ENCODE peak calls at places on chromosomes 11 and 22, in ten cellular contexts. One of them, this sample, is unnamed.

GRCh38 chr11:45455536-45455935 is 169.4 kb upstream of the SYT13 start:
- DNase-seq in GM12865: no peak
- DNase-seq in OCI-LY7: no peak
- DNase-seq in A673: no peak
- DNase-seq in cardiac fibroblast: peak; percentile 84
- DNase-seq in heart right ventricle: no peak
- DNase-seq in nephron progenitor cell: no peak
- DNase-seq in Peyer's patch: no peak
- DNase-seq in AG09319: no peak
- DNase-seq in IMR-90: no peak
- DNase-seq in this sample: no peak

GRCh38 chr11:65867284-65868071 is 5.1 kb downstream of the EFEMP2 start:
- DNase-seq in GM12865: no peak
- DNase-seq in OCI-LY7: peak; percentile 54
- DNase-seq in A673: no peak
- DNase-seq in cardiac fibroblast: no peak
- DNase-seq in heart right ventricle: no peak
- DNase-seq in nephron progenitor cell: peak; percentile 61
- DNase-seq in Peyer's patch: no peak
- DNase-seq in AG09319: no peak
- DNase-seq in IMR-90: no peak
- DNase-seq in this sample: no peak

GRCh38 chr11:72578991-72579815 is 95.0 kb downstream of the PDE2A start:
- DNase-seq in GM12865: no peak
- DNase-seq in OCI-LY7: no peak
- DNase-seq in A673: no peak
- DNase-seq in cardiac fibroblast: no peak
- DNase-seq in heart right ventricle: no peak
- DNase-seq in nephron progenitor cell: no peak
- DNase-seq in Peyer's patch: peak; percentile 22
- DNase-seq in AG09319: no peak
- DNase-seq in IMR-90: no peak
- DNase-seq in this sample: no peak

GRCh38 chr11:11574373-11574772 is 47.4 kb downstream of the GALNT18 start:
- DNase-seq in GM12865: no peak
- DNase-seq in OCI-LY7: no peak
- DNase-seq in A673: no peak
- DNase-seq in cardiac fibroblast: no peak
- DNase-seq in heart right ventricle: no peak
- DNase-seq in nephron progenitor cell: no peak
- DNase-seq in Peyer's patch: no peak
- DNase-seq in AG09319: no peak
- DNase-seq in IMR-90: no peak
- DNase-seq in this sample: no peak

GRCh38 chr11:116969694-116970093 is 128.5 kb downstream of the SIK3 start:
- DNase-seq in GM12865: no peak
- DNase-seq in OCI-LY7: no peak
- DNase-seq in A673: no peak
- DNase-seq in cardiac fibroblast: no peak
- DNase-seq in heart right ventricle: no peak
- DNase-seq in nephron progenitor cell: no peak
- DNase-seq in Peyer's patch: no peak
- DNase-seq in AG09319: no peak
- DNase-seq in IMR-90: no peak
- DNase-seq in this sample: no peak

GRCh38 chr11:117073539-117073938 is 24.7 kb downstream of the SIK3 start:
- DNase-seq in GM12865: peak; percentile 64
- DNase-seq in OCI-LY7: no peak
- DNase-seq in A673: no peak
- DNase-seq in cardiac fibroblast: peak; percentile 28
- DNase-seq in heart right ventricle: no peak
- DNase-seq in nephron progenitor cell: no peak
- DNase-seq in Peyer's patch: no peak
- DNase-seq in AG09319: no peak
- DNase-seq in IMR-90: no peak
- DNase-seq in this sample: no peak

GRCh38 chr22:46584081-46584903 is 35.9 kb upstream of the GRAMD4 start:
- DNase-seq in GM12865: no peak
- DNase-seq in OCI-LY7: no peak
- DNase-seq in A673: peak; percentile 80
- DNase-seq in cardiac fibroblast: peak; percentile 26
- DNase-seq in heart right ventricle: no peak
- DNase-seq in nephron progenitor cell: no peak
- DNase-seq in Peyer's patch: peak; percentile 42
- DNase-seq in AG09319: no peak
- DNase-seq in IMR-90: peak; percentile 48
- DNase-seq in this sample: no peak

GRCh38 chr11:11733246-11733763 is 108.5 kb upstream of the USP47 start:
- DNase-seq in GM12865: no peak
- DNase-seq in OCI-LY7: no peak
- DNase-seq in A673: no peak
- DNase-seq in cardiac fibroblast: no peak
- DNase-seq in heart right ventricle: no peak
- DNase-seq in nephron progenitor cell: peak; percentile 6
- DNase-seq in Peyer's patch: no peak
- DNase-seq in AG09319: no peak
- DNase-seq in IMR-90: no peak
- DNase-seq in this sample: no peak

GRCh38 chr22:40043793-40044101 is 49.0 kb downstream of the FAM83F start:
- DNase-seq in GM12865: no peak
- DNase-seq in OCI-LY7: no peak
- DNase-seq in A673: no peak
- DNase-seq in cardiac fibroblast: no peak
- DNase-seq in heart right ventricle: no peak
- DNase-seq in nephron progenitor cell: no peak
- DNase-seq in Peyer's patch: no peak
- DNase-seq in AG09319: no peak
- DNase-seq in IMR-90: no peak
- DNase-seq in this sample: no peak

GRCh38 chr11:43547411-43547718 is 133.2 kb upstream of the HSD17B12 start:
- DNase-seq in GM12865: no peak
- DNase-seq in OCI-LY7: no peak
- DNase-seq in A673: no peak
- DNase-seq in cardiac fibroblast: peak; percentile 2
- DNase-seq in heart right ventricle: no peak
- DNase-seq in nephron progenitor cell: peak; percentile 40
- DNase-seq in Peyer's patch: no peak
- DNase-seq in AG09319: no peak
- DNase-seq in IMR-90: no peak
- DNase-seq in this sample: no peak

GRCh38 chr11:120929664-120930154 is 94.2 kb upstream of the TBCEL start:
- DNase-seq in GM12865: peak; percentile 85
- DNase-seq in OCI-LY7: peak; percentile 73
- DNase-seq in A673: peak; percentile 68
- DNase-seq in cardiac fibroblast: peak; percentile 51
- DNase-seq in heart right ventricle: no peak
- DNase-seq in nephron progenitor cell: peak; percentile 74
- DNase-seq in Peyer's patch: no peak
- DNase-seq in AG09319: no peak
- DNase-seq in IMR-90: peak; percentile 26
- DNase-seq in this sample: peak; percentile 66

GRCh38 chr11:121711900-121712424 is 259.2 kb upstream of the SORL1-AS1 start:
- DNase-seq in GM12865: no peak
- DNase-seq in OCI-LY7: no peak
- DNase-seq in A673: peak; percentile 85
- DNase-seq in cardiac fibroblast: peak; percentile 6
- DNase-seq in heart right ventricle: no peak
- DNase-seq in nephron progenitor cell: no peak
- DNase-seq in Peyer's patch: no peak
- DNase-seq in AG09319: no peak
- DNase-seq in IMR-90: peak; percentile 39
- DNase-seq in this sample: no peak

GRCh38 chr22:31676700-31677099 is 14.7 kb upstream of the PISD start:
- DNase-seq in GM12865: peak; percentile 91
- DNase-seq in OCI-LY7: peak; percentile 87
- DNase-seq in A673: peak; percentile 95
- DNase-seq in cardiac fibroblast: peak; percentile 94
- DNase-seq in heart right ventricle: peak; percentile 94
- DNase-seq in nephron progenitor cell: peak; percentile 61
- DNase-seq in Peyer's patch: peak; percentile 98
- DNase-seq in AG09319: peak; percentile 54
- DNase-seq in IMR-90: peak; percentile 74
- DNase-seq in this sample: peak; percentile 88

GRCh38 chr11:57300785-57301184 is 24.0 kb downstream of the TNKS1BP1 start:
- DNase-seq in GM12865: no peak
- DNase-seq in OCI-LY7: no peak
- DNase-seq in A673: no peak
- DNase-seq in cardiac fibroblast: no peak
- DNase-seq in heart right ventricle: no peak
- DNase-seq in nephron progenitor cell: no peak
- DNase-seq in Peyer's patch: no peak
- DNase-seq in AG09319: no peak
- DNase-seq in IMR-90: no peak
- DNase-seq in this sample: no peak

GRCh38 chr22:49502126-49502826 is 325.4 kb downstream of the BRD1 start:
- DNase-seq in GM12865: no peak
- DNase-seq in OCI-LY7: no peak
- DNase-seq in A673: no peak
- DNase-seq in cardiac fibroblast: no peak
- DNase-seq in heart right ventricle: no peak
- DNase-seq in nephron progenitor cell: no peak
- DNase-seq in Peyer's patch: no peak
- DNase-seq in AG09319: no peak
- DNase-seq in IMR-90: no peak
- DNase-seq in this sample: no peak

GRCh38 chr11:92152245-92152644 is 72.4 kb upstream of the FAT3 start:
- DNase-seq in GM12865: no peak
- DNase-seq in OCI-LY7: no peak
- DNase-seq in A673: peak; percentile 39
- DNase-seq in cardiac fibroblast: no peak
- DNase-seq in heart right ventricle: no peak
- DNase-seq in nephron progenitor cell: no peak
- DNase-seq in Peyer's patch: no peak
- DNase-seq in AG09319: no peak
- DNase-seq in IMR-90: no peak
- DNase-seq in this sample: no peak
- TF ChIP-seq CTCF in GM12865: no peak
- TF ChIP-seq CTCF in OCI-LY7: no peak
- TF ChIP-seq CTCF in A673: peak; percentile 54
- TF ChIP-seq CTCF in cardiac fibroblast: no peak
- TF ChIP-seq CTCF in heart right ventricle: no peak
- TF ChIP-seq CTCF in nephron progenitor cell: no peak
- TF ChIP-seq CTCF in Peyer's patch: no peak
- TF ChIP-seq CTCF in AG09319: no peak
- TF ChIP-seq CTCF in IMR-90: no peak
- TF ChIP-seq CTCF in this sample: no peak

GRCh38 chr11:59206635-59207034 is 6.1 kb downstream of the MPEG1 start:
- DNase-seq in GM12865: peak; percentile 56
- DNase-seq in OCI-LY7: peak; percentile 26
- DNase-seq in A673: peak; percentile 68
- DNase-seq in cardiac fibroblast: peak; percentile 54
- DNase-seq in heart right ventricle: no peak
- DNase-seq in nephron progenitor cell: peak; percentile 43
- DNase-seq in Peyer's patch: no peak
- DNase-seq in AG09319: no peak
- DNase-seq in IMR-90: peak; percentile 25
- DNase-seq in this sample: no peak
- TF ChIP-seq CTCF in GM12865: peak; percentile 61
- TF ChIP-seq CTCF in OCI-LY7: peak; percentile 76
- TF ChIP-seq CTCF in A673: peak; percentile 77
- TF ChIP-seq CTCF in cardiac fibroblast: peak; percentile 69
- TF ChIP-seq CTCF in heart right ventricle: peak; percentile 62
- TF ChIP-seq CTCF in nephron progenitor cell: peak; percentile 40
- TF ChIP-seq CTCF in Peyer's patch: peak; percentile 60
- TF ChIP-seq CTCF in AG09319: peak; percentile 61
- TF ChIP-seq CTCF in IMR-90: peak; percentile 55
- TF ChIP-seq CTCF in this sample: peak; percentile 63

GRCh38 chr11:2892215-2893020 is 6.8 kb upstream of the CDKN1C start:
- DNase-seq in GM12865: peak; percentile 45
- DNase-seq in OCI-LY7: peak; percentile 71
- DNase-seq in A673: peak; percentile 71
- DNase-seq in cardiac fibroblast: peak; percentile 69
- DNase-seq in heart right ventricle: peak; percentile 57
- DNase-seq in nephron progenitor cell: peak; percentile 82
- DNase-seq in Peyer's patch: peak; percentile 75
- DNase-seq in AG09319: peak; percentile 19
- DNase-seq in IMR-90: peak; percentile 50
- DNase-seq in this sample: peak; percentile 83

GRCh38 chr11:2889399-2890273 is 4.1 kb upstream of the CDKN1C start:
- DNase-seq in GM12865: no peak
- DNase-seq in OCI-LY7: no peak
- DNase-seq in A673: no peak
- DNase-seq in cardiac fibroblast: no peak
- DNase-seq in heart right ventricle: no peak
- DNase-seq in nephron progenitor cell: no peak
- DNase-seq in Peyer's patch: no peak
- DNase-seq in AG09319: no peak
- DNase-seq in IMR-90: no peak
- DNase-seq in this sample: no peak

GRCh38 chr11:2891901-2892214 is 6.3 kb upstream of the CDKN1C start:
- DNase-seq in GM12865: no peak
- DNase-seq in OCI-LY7: no peak
- DNase-seq in A673: no peak
- DNase-seq in cardiac fibroblast: no peak
- DNase-seq in heart right ventricle: peak; percentile 56
- DNase-seq in nephron progenitor cell: no peak
- DNase-seq in Peyer's patch: no peak
- DNase-seq in AG09319: no peak
- DNase-seq in IMR-90: peak; percentile 30
- DNase-seq in this sample: no peak

GRCh38 chr11:2890466-2891241 is 5.1 kb upstream of the CDKN1C start:
- DNase-seq in GM12865: no peak
- DNase-seq in OCI-LY7: no peak
- DNase-seq in A673: no peak
- DNase-seq in cardiac fibroblast: peak; percentile 72
- DNase-seq in heart right ventricle: peak; percentile 75
- DNase-seq in nephron progenitor cell: no peak
- DNase-seq in Peyer's patch: peak; percentile 83
- DNase-seq in AG09319: no peak
- DNase-seq in IMR-90: peak; percentile 64
- DNase-seq in this sample: no peak

DNA sequence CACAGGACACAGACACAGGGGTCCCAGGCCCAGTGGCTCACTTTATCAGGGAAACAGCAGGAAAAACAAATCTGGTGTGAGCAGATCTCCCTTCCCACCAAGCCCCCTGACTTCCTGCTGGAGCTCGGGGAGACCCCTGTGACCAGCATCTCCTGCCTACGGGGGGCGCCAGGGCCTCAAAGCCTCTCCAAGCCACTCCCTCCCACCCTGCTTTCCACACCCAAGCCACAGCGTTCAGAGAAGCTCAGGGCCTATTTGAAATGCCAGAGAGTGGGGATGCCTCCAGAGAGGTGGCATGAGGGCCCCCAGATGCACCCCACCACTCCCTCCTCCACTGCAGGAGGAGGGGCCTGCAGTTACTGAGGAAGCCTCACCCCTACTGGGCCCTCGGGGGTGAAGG is 5.7 kb upstream of the CDKN1C start:
- DNase-seq in GM12865: no peak
- DNase-seq in OCI-LY7: no peak
- DNase-seq in A673: peak; percentile 53
- DNase-seq in cardiac fibroblast: no peak
- DNase-seq in heart right ventricle: no peak
- DNase-seq in nephron progenitor cell: no peak
- DNase-seq in Peyer's patch: no peak
- DNase-seq in AG09319: no peak
- DNase-seq in IMR-90: no peak
- DNase-seq in this sample: no peak
- TF ChIP-seq CTCF in GM12865: no peak
- TF ChIP-seq CTCF in OCI-LY7: peak; percentile 41
- TF ChIP-seq CTCF in A673: peak; percentile 31
- TF ChIP-seq CTCF in cardiac fibroblast: no peak
- TF ChIP-seq CTCF in heart right ventricle: no peak
- TF ChIP-seq CTCF in nephron progenitor cell: no peak
- TF ChIP-seq CTCF in Peyer's patch: no peak
- TF ChIP-seq CTCF in AG09319: no peak
- TF ChIP-seq CTCF in IMR-90: peak; percentile 19
- TF ChIP-seq CTCF in this sample: no peak

GRCh38 chr11:76524461-76524860 is 79.6 kb downstream of the EMSY start:
- DNase-seq in GM12865: no peak
- DNase-seq in OCI-LY7: no peak
- DNase-seq in A673: no peak
- DNase-seq in cardiac fibroblast: no peak
- DNase-seq in heart right ventricle: no peak
- DNase-seq in nephron progenitor cell: no peak
- DNase-seq in Peyer's patch: no peak
- DNase-seq in AG09319: no peak
- DNase-seq in IMR-90: peak; percentile 54
- DNase-seq in this sample: no peak
- TF ChIP-seq CTCF in GM12865: no peak
- TF ChIP-seq CTCF in OCI-LY7: no peak
- TF ChIP-seq CTCF in A673: no peak
- TF ChIP-seq CTCF in cardiac fibroblast: no peak
- TF ChIP-seq CTCF in heart right ventricle: no peak
- TF ChIP-seq CTCF in nephron progenitor cell: no peak
- TF ChIP-seq CTCF in Peyer's patch: no peak
- TF ChIP-seq CTCF in AG09319: no peak
- TF ChIP-seq CTCF in IMR-90: no peak
- TF ChIP-seq CTCF in this sample: no peak

This sample was measured in GM20000.